ENCODE peak calls at places on chromosomes 3 and 15, in five cellular contexts. One of them, this sample, is unnamed.

GRCh38 chr15:73679964-73680363 is 4.2 kb upstream of the CD276 start:
- DNase-seq in fibroblast of lung: no peak
- DNase-seq in NB4: no peak
- DNase-seq in CD14-positive monocyte: no peak
- DNase-seq in activated B cell treated with CpG ODN at 0.5 μM for 24 hours: no peak
- DNase-seq in this sample: no peak

GRCh38 chr3:126980266-126980811 is 2.6 kb upstream of the PLXNA1 start:
- DNase-seq in fibroblast of lung: no peak
- DNase-seq in NB4: no peak
- DNase-seq in CD14-positive monocyte: no peak
- DNase-seq in activated B cell treated with CpG ODN at 0.5 μM for 24 hours: no peak
- DNase-seq in this sample: no peak

GRCh38 chr3:187296058-187296457 is 4.5 kb upstream of the MASP1 start:
- DNase-seq in fibroblast of lung: no peak
- DNase-seq in NB4: no peak
- DNase-seq in CD14-positive monocyte: no peak
- DNase-seq in activated B cell treated with CpG ODN at 0.5 μM for 24 hours: no peak
- DNase-seq in this sample: no peak

GRCh38 chr3:52829906-52830463 is 487 bp downstream of the ITIH4 start:
- DNase-seq in fibroblast of lung: no peak
- DNase-seq in NB4: peak; percentile 59
- DNase-seq in CD14-positive monocyte: no peak
- DNase-seq in activated B cell treated with CpG ODN at 0.5 μM for 24 hours: no peak
- DNase-seq in this sample: no peak

GRCh38 chr15:70703066-70703465 is 60.3 kb downstream of the UACA start:
- DNase-seq in fibroblast of lung: peak; percentile 37
- DNase-seq in NB4: no peak
- DNase-seq in CD14-positive monocyte: no peak
- DNase-seq in activated B cell treated with CpG ODN at 0.5 μM for 24 hours: no peak
- DNase-seq in this sample: no peak

GRCh38 chr3:148330486-148330885 is 367.2 kb upstream of the AGTR1 start:
- DNase-seq in fibroblast of lung: no peak
- DNase-seq in NB4: no peak
- DNase-seq in CD14-positive monocyte: no peak
- DNase-seq in activated B cell treated with CpG ODN at 0.5 μM for 24 hours: no peak
- DNase-seq in this sample: no peak

GRCh38 chr3:76497636-76498035 is 542.3 kb upstream of the ROBO2 start:
- DNase-seq in fibroblast of lung: peak; percentile 24
- DNase-seq in NB4: no peak
- DNase-seq in CD14-positive monocyte: no peak
- DNase-seq in activated B cell treated with CpG ODN at 0.5 μM for 24 hours: no peak
- DNase-seq in this sample: no peak

GRCh38 chr3:45124379-45124778 is 21.8 kb downstream of the CDCP1 start:
- DNase-seq in fibroblast of lung: peak; percentile 98
- DNase-seq in NB4: no peak
- DNase-seq in CD14-positive monocyte: peak; percentile 68
- DNase-seq in activated B cell treated with CpG ODN at 0.5 μM for 24 hours: no peak
- DNase-seq in this sample: no peak

GRCh38 chr3:184399410-184399809 is 19.6 kb downstream of the CHRD start:
- DNase-seq in fibroblast of lung: peak; percentile 95
- DNase-seq in NB4: no peak
- DNase-seq in CD14-positive monocyte: no peak
- DNase-seq in activated B cell treated with CpG ODN at 0.5 μM for 24 hours: no peak
- DNase-seq in this sample: no peak

GRCh38 chr3:59374812-59375211 is 325.0 kb upstream of the CFAP20DC start:
- DNase-seq in fibroblast of lung: no peak
- DNase-seq in NB4: no peak
- DNase-seq in CD14-positive monocyte: no peak
- DNase-seq in activated B cell treated with CpG ODN at 0.5 μM for 24 hours: no peak
- DNase-seq in this sample: no peak

GRCh38 chr3:39469258-39469657 is 1.8 kb downstream of the MOBP start:
- DNase-seq in fibroblast of lung: no peak
- DNase-seq in NB4: no peak
- DNase-seq in CD14-positive monocyte: no peak
- DNase-seq in activated B cell treated with CpG ODN at 0.5 μM for 24 hours: no peak
- DNase-seq in this sample: no peak

GRCh38 chr3:27716309-27716708 is 5.8 kb downstream of the EOMES start:
- DNase-seq in fibroblast of lung: no peak
- DNase-seq in NB4: no peak
- DNase-seq in CD14-positive monocyte: no peak
- DNase-seq in activated B cell treated with CpG ODN at 0.5 μM for 24 hours: no peak
- DNase-seq in this sample: no peak

GRCh38 chr3:180401226-180401625 is 200.7 kb upstream of the TTC14 start:
- DNase-seq in fibroblast of lung: peak; percentile 27
- DNase-seq in NB4: no peak
- DNase-seq in CD14-positive monocyte: no peak
- DNase-seq in activated B cell treated with CpG ODN at 0.5 μM for 24 hours: no peak
- DNase-seq in this sample: no peak

GRCh38 chr3:190120161-190121060 is at the start of gene P3H2:
- DNase-seq in fibroblast of lung: peak; percentile 94
- DNase-seq in NB4: no peak
- DNase-seq in CD14-positive monocyte: peak; percentile 46
- DNase-seq in activated B cell treated with CpG ODN at 0.5 μM for 24 hours: no peak
- DNase-seq in this sample: peak; percentile 73

GRCh38 chr15:99109555-99110021 is 4.7 kb downstream of the SYNM start:
- DNase-seq in fibroblast of lung: no peak
- DNase-seq in NB4: no peak
- DNase-seq in CD14-positive monocyte: no peak
- DNase-seq in activated B cell treated with CpG ODN at 0.5 μM for 24 hours: no peak
- DNase-seq in this sample: no peak

GRCh38 chr15:56732135-56732880 is 1.0 kb downstream of the ZNF280D start:
- DNase-seq in fibroblast of lung: peak; percentile 87
- DNase-seq in NB4: peak; percentile 25
- DNase-seq in CD14-positive monocyte: no peak
- DNase-seq in activated B cell treated with CpG ODN at 0.5 μM for 24 hours: no peak
- DNase-seq in this sample: no peak

GRCh38 chr15:70902105-70902504 is 9.5 kb downstream of the LRRC49 start:
- DNase-seq in fibroblast of lung: peak; percentile 93
- DNase-seq in NB4: peak; percentile 10
- DNase-seq in CD14-positive monocyte: no peak
- DNase-seq in activated B cell treated with CpG ODN at 0.5 μM for 24 hours: no peak
- DNase-seq in this sample: no peak

GRCh38 chr15:66288796-66289195 is 4.6 kb upstream of the DIS3L start:
- DNase-seq in fibroblast of lung: no peak
- DNase-seq in NB4: no peak
- DNase-seq in CD14-positive monocyte: no peak
- DNase-seq in activated B cell treated with CpG ODN at 0.5 μM for 24 hours: no peak
- DNase-seq in this sample: no peak

GRCh38 chr15:58588096-58588495 is 156.3 kb downstream of the LIPC start:
- DNase-seq in fibroblast of lung: no peak
- DNase-seq in NB4: no peak
- DNase-seq in CD14-positive monocyte: no peak
- DNase-seq in activated B cell treated with CpG ODN at 0.5 μM for 24 hours: no peak
- DNase-seq in this sample: no peak

GRCh38 chr15:81914734-81915234 is 131.0 kb downstream of the MEX3B start:
- DNase-seq in fibroblast of lung: no peak
- DNase-seq in NB4: no peak
- DNase-seq in CD14-positive monocyte: no peak
- DNase-seq in activated B cell treated with CpG ODN at 0.5 μM for 24 hours: no peak
- DNase-seq in this sample: no peak

GRCh38 chr15:88385078-88385700 is 82.0 kb downstream of the MRPL46 start:
- DNase-seq in fibroblast of lung: peak; percentile 78
- DNase-seq in NB4: no peak
- DNase-seq in CD14-positive monocyte: peak; percentile 1
- DNase-seq in activated B cell treated with CpG ODN at 0.5 μM for 24 hours: no peak
- DNase-seq in this sample: no peak

GRCh38 chr3:66998899-66999235 is 760 bp downstream of the KBTBD8 start:
- DNase-seq in fibroblast of lung: peak; percentile 2
- DNase-seq in NB4: no peak
- DNase-seq in CD14-positive monocyte: no peak
- DNase-seq in activated B cell treated with CpG ODN at 0.5 μM for 24 hours: no peak
- DNase-seq in this sample: no peak

DNA sequence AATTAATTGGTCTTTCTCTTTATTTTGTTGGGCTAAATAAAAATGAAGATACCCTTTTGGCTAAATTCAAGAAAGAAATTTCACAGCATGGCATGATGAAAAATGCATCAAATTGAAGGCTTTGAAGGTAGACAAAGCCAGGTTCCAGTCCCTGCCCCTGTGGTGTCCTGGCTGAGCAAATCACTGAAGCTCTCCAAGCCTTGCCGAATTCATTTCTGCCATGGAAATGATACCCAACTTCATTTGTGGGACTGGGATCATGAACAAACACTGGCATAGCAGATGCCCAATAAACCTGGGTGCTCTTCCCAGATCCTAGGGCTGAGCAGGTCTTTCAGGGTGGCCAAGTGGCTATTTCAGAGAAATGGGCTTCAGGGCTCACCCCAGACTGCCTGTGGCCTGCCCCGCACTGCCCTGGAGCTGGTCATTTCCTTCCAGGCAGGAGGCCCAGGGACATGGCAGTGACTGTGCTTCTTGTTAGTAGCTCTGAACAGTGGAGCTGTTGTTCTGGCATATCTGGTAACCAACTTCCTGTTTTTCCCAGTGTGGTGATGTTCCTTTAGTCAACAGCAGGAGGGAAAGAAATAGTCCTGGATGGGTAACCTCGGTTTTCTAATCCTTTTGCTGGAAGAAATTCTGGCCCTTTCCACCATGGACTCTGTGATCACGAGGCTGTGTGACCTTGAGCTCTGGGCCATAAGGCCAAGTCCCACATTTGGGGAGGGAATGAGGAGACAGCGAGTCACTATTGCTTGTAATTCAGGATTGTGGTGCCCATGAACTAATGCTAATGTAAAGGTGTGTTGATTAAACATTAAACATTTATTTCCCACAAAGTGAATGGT is 47.6 kb downstream of the CTDSPL start:
- DNase-seq in fibroblast of lung: no peak
- DNase-seq in NB4: peak; percentile 26
- DNase-seq in CD14-positive monocyte: no peak
- DNase-seq in activated B cell treated with CpG ODN at 0.5 μM for 24 hours: no peak
- DNase-seq in this sample: no peak
- TF ChIP-seq CTCF in fibroblast of lung: no peak
- TF ChIP-seq CTCF in NB4: no peak
- TF ChIP-seq CTCF in CD14-positive monocyte: no peak
- TF ChIP-seq CTCF in activated B cell treated with CpG ODN at 0.5 μM for 24 hours: no peak
- TF ChIP-seq CTCF in this sample: no peak

DNA sequence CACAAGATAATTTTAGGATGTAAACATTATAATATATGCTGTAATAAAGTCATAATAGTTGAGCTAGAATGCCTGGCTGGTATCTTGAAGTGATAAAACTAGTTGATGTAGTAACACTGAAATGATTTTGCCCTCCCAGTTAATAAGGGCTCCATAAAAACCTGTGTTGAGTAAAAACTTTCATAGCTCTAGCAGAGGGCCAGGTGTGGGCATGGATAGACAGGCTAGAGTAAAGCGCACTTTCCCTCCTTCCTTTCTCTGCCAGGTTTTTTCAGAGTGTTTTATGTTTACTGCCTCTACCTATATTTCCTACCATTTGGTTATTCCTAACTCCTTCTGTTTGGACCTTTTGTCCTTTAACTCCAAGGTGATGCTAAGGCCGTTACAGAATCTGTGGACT is 25.3 kb downstream of the CHD2 start:
- DNase-seq in fibroblast of lung: no peak
- DNase-seq in NB4: no peak
- DNase-seq in CD14-positive monocyte: no peak
- DNase-seq in activated B cell treated with CpG ODN at 0.5 μM for 24 hours: no peak
- DNase-seq in this sample: no peak
- TF ChIP-seq CTCF in fibroblast of lung: no peak
- TF ChIP-seq CTCF in NB4: no peak
- TF ChIP-seq CTCF in CD14-positive monocyte: no peak
- TF ChIP-seq CTCF in activated B cell treated with CpG ODN at 0.5 μM for 24 hours: no peak
- TF ChIP-seq CTCF in this sample: no peak

DNA sequence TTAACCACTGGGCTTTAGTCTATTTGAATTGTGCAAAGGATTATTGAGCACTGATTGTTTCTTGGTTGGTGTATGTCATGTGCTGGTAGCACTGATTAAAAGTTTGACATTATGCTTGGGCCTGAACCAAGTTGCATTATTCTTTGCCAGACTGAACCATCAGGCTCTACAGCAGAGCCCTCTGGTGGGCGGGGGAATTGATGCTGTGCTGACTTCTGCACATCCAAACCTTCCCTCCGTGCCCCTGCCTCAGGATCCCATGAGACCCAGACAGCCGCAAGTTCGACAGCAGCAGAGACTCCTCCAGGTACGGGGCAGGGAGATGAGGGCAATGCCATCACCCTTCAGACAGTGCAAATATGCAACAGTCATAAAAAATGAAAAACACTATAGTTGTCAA is 28.4 kb upstream of the P2RY12 start:
- DNase-seq in fibroblast of lung: no peak
- DNase-seq in NB4: no peak
- DNase-seq in CD14-positive monocyte: no peak
- DNase-seq in activated B cell treated with CpG ODN at 0.5 μM for 24 hours: no peak
- DNase-seq in this sample: no peak
- TF ChIP-seq CTCF in fibroblast of lung: no peak
- TF ChIP-seq CTCF in NB4: peak; percentile 5
- TF ChIP-seq CTCF in CD14-positive monocyte: no peak
- TF ChIP-seq CTCF in activated B cell treated with CpG ODN at 0.5 μM for 24 hours: no peak
- TF ChIP-seq CTCF in this sample: no peak

GRCh38 chr15:74889882-74890768 is at the start of gene MPI:
- DNase-seq in fibroblast of lung: peak; percentile 78
- DNase-seq in NB4: peak; percentile 89
- DNase-seq in CD14-positive monocyte: peak; percentile 78
- DNase-seq in activated B cell treated with CpG ODN at 0.5 μM for 24 hours: peak; percentile 79
- DNase-seq in this sample: peak; percentile 75
- TF ChIP-seq CTCF in fibroblast of lung: no peak
- TF ChIP-seq CTCF in NB4: no peak
- TF ChIP-seq CTCF in CD14-positive monocyte: no peak
- TF ChIP-seq CTCF in activated B cell treated with CpG ODN at 0.5 μM for 24 hours: no peak
- TF ChIP-seq CTCF in this sample: no peak

GRCh38 chr3:149900322-149900721 is 70.4 kb downstream of the PFN2 start:
- DNase-seq in fibroblast of lung: no peak
- DNase-seq in NB4: no peak
- DNase-seq in CD14-positive monocyte: no peak
- DNase-seq in activated B cell treated with CpG ODN at 0.5 μM for 24 hours: no peak
- DNase-seq in this sample: no peak

GRCh38 chr3:149898771-149899170 is 71.9 kb downstream of the PFN2 start:
- DNase-seq in fibroblast of lung: peak; percentile 89
- DNase-seq in NB4: no peak
- DNase-seq in CD14-positive monocyte: no peak
- DNase-seq in activated B cell treated with CpG ODN at 0.5 μM for 24 hours: no peak
- DNase-seq in this sample: no peak

GRCh38 chr3:149906036-149906435 is 64.7 kb downstream of the PFN2 start:
- DNase-seq in fibroblast of lung: no peak
- DNase-seq in NB4: no peak
- DNase-seq in CD14-positive monocyte: no peak
- DNase-seq in activated B cell treated with CpG ODN at 0.5 μM for 24 hours: no peak
- DNase-seq in this sample: no peak

GRCh38 chr3:149901770-149902169 is 68.9 kb downstream of the PFN2 start:
- DNase-seq in fibroblast of lung: no peak
- DNase-seq in NB4: no peak
- DNase-seq in CD14-positive monocyte: no peak
- DNase-seq in activated B cell treated with CpG ODN at 0.5 μM for 24 hours: no peak
- DNase-seq in this sample: no peak

GRCh38 chr3:149902498-149903139 is 68.1 kb downstream of the PFN2 start:
- DNase-seq in fibroblast of lung: no peak
- DNase-seq in NB4: no peak
- DNase-seq in CD14-positive monocyte: no peak
- DNase-seq in activated B cell treated with CpG ODN at 0.5 μM for 24 hours: no peak
- DNase-seq in this sample: no peak
- TF ChIP-seq CTCF in fibroblast of lung: no peak
- TF ChIP-seq CTCF in NB4: no peak
- TF ChIP-seq CTCF in CD14-positive monocyte: peak; percentile 30
- TF ChIP-seq CTCF in activated B cell treated with CpG ODN at 0.5 μM for 24 hours: no peak
- TF ChIP-seq CTCF in this sample: no peak

This sample was measured in progenitor cell of endocrine pancreas.